ENCODE peak calls at places on chromosomes 4 and X, in six cellular contexts. B, Z, W, X, O and F are unnamed samples.

GRCh38 chrX:140502491-140503229 is 2.2 kb downstream of the SOX3 start:
- DNase-seq in B (no peak), Z (no peak), W (no peak), X (no peak), O (no peak), F (no peak)

GRCh38 chr4:84673475-84674230 is 90.7 kb downstream of the CDS1 start:
- DNase-seq in B (peak), Z (peak), W (no peak), X (peak), O (no peak), F (no peak)

GRCh38 chrX:39508300-39508692 is 589.5 kb downstream of the BCOR start:
- DNase-seq in B (no peak), Z (no peak), W (no peak), X (no peak), O (no peak), F (no peak)

GRCh38 chr4:85953651-85954018 is 406.2 kb downstream of the MAPK10 start:
- DNase-seq in B (peak), Z (peak), W (no peak), X (peak), O (no peak), F (no peak)

GRCh38 chr4:138910914-138911336 is 104.7 kb upstream of the NOCT start:
- DNase-seq in B (peak), Z (peak), W (no peak), X (peak), O (no peak), F (peak)

GRCh38 chr4:78610546-78611214 is 59.1 kb downstream of the ANXA3 start:
- DNase-seq in B (peak), Z (peak), W (peak), X (peak), O (no peak), F (no peak)

GRCh38 chr4:185825737-185826136 is 13.7 kb upstream of the SORBS2 start:
- DNase-seq in B (no peak), Z (no peak), W (no peak), X (no peak), O (no peak), F (no peak)

GRCh38 chr4:145609494-145610427 is 9.4 kb upstream of the MMAA start:
- DNase-seq in B (peak), Z (peak), W (peak), X (peak), O (peak), F (peak)

GRCh38 chrX:46979340-46979739 is 67.1 kb downstream of the JADE3 start:
- DNase-seq in B (peak), Z (peak), W (no peak), X (peak), O (no peak), F (no peak)

GRCh38 chr4:153082322-153083301 is 121.6 kb upstream of the TRIM2 start:
- DNase-seq in B (no peak), Z (no peak), W (peak), X (no peak), O (no peak), F (no peak)

GRCh38 chr4:173522160-173522873 is 7.7 kb downstream of the HAND2 start:
- DNase-seq in B (peak), Z (peak), W (no peak), X (peak), O (no peak), F (peak)